ENCODE peak calls at places on chromosomes 3 and 15, in four cellular contexts. O, B, H and U are unnamed samples. For H3K4me1, the result is how much of the 10 kb centered on the place peaks cover.

GRCh38 chr3:16122661-16123060 is 51.8 kb upstream of the GALNT15 start:
- DNase-seq in O (no peak), B (no peak), H (no peak), U (no peak)

GRCh38 chr15:45377630-45378148 is 655 bp downstream of the GATM start:
- DNase-seq in O (peak), B (peak), H (peak), U (no peak)

GRCh38 chr3:30141927-30142326 is 464.5 kb upstream of the TGFBR2 start:
- DNase-seq in O (no peak), B (no peak), H (no peak), U (no peak)

GRCh38 chr15:73227433-73228056 is 141.2 kb downstream of the HCN4 start:
- DNase-seq in O (no peak), B (no peak), H (no peak), U (no peak)

GRCh38 chr15:66936115-66936863 is 129.1 kb upstream of the SMAD3 start:
- DNase-seq in O (peak), B (peak), H (no peak), U (no peak)

GRCh38 chr3:47283596-47284364 is 1.0 kb downstream of the KLHL18 start:
- DNase-seq in O (no peak), B (peak), H (no peak), U (no peak)

GRCh38 chr3:74435631-74436030 is 178.8 kb downstream of the CNTN3 start:
- DNase-seq in O (no peak), B (no peak), H (no peak), U (no peak)

GRCh38 chr3:161197855-161198836 is 23.0 kb upstream of the NMD3 start:
- DNase-seq in O (no peak), B (no peak), H (no peak), U (no peak)

GRCh38 chr3:145219355-145220196 is 941.4 kb downstream of the PLOD2 start:
- DNase-seq in O (no peak), B (peak), H (no peak), U (no peak)

GRCh38 chr3:53724566-53724965 is 121.7 kb downstream of the CHDH start:
- DNase-seq in O (no peak), B (no peak), H (no peak), U (no peak)

GRCh38 chr3:172520332-172520831 is 2.8 kb downstream of the TNFSF10 start:
- DNase-seq in O (no peak), B (no peak), H (no peak), U (no peak)

GRCh38 chr15:91537868-91538267 is 315.6 kb upstream of the SLCO3A1 start:
- DNase-seq in O (no peak), B (no peak), H (no peak), U (no peak)

GRCh38 chr15:71301958-71302621 is 186.8 kb downstream of the THSD4 start:
- DNase-seq in O (no peak), B (no peak), H (no peak), U (no peak)

GRCh38 chr3:79461129-79461792 is 306.5 kb downstream of the ROBO1 start:
- DNase-seq in O (no peak), B (peak), H (no peak), U (no peak)

GRCh38 chr3:112605285-112605684 is 35.7 kb downstream of the CCDC80 start:
- DNase-seq in O (no peak), B (peak), H (no peak), U (no peak)

GRCh38 chr3:72698154-72698917 is 149.9 kb downstream of the SHQ1 start:
- DNase-seq in O (no peak), B (no peak), H (no peak), U (no peak)

GRCh38 chr15:62059818-62060115 is 480 bp downstream of the VPS13C start:
- DNase-seq in O (no peak), B (peak), H (no peak), U (no peak)

GRCh38 chr3:50336452-50337174 is 4.0 kb downstream of the RASSF1 start:
- DNase-seq in O (no peak), B (peak), H (no peak), U (no peak)

GRCh38 chr3:124034809-124035152 is 42.9 kb upstream of the ROPN1 start:
- DNase-seq in O (no peak), B (no peak), H (no peak), U (no peak)

GRCh38 chr15:65633752-65634151 is 12.0 kb downstream of the SLC24A1 start:
- DNase-seq in O (no peak), B (peak), H (no peak), U (no peak)

GRCh38 chr3:184016820-184017671 is 638 bp downstream of the ABCC5 start:
- DNase-seq in O (no peak), B (peak), H (peak), U (no peak)

GRCh38 chr15:23690450-23690852 is 3.3 kb upstream of the NDN start:
- DNase-seq in O (no peak), B (peak), H (peak), U (no peak)

GRCh38 chr3:45180051-45180450 is 33.9 kb upstream of the CDCP1 start:
- DNase-seq in O (no peak), B (peak), H (no peak), U (no peak)

GRCh38 chr15:58369261-58369699 is 62.5 kb upstream of the LIPC start:
- DNase-seq in O (no peak), B (no peak), H (no peak), U (no peak)

GRCh38 chr15:65385868-65386253 is 8.1 kb upstream of the IGDCC3 start:
- DNase-seq in O (no peak), B (no peak), H (no peak), U (no peak)

GRCh38 chr3:52471371-52472238 is 16.2 kb downstream of the NISCH start:
- DNase-seq in O (peak), B (peak), H (no peak), U (no peak)

GRCh38 chr3:105613120-105613519 is 246.4 kb downstream of the ALCAM start:
- DNase-seq in O (no peak), B (no peak), H (no peak), U (no peak)

GRCh38 chr3:63333815-63334214 is 55.7 kb downstream of the SYNPR start:
- DNase-seq in O (no peak), B (peak), H (no peak), U (no peak)

GRCh38 chr3:97793415-97794019 is 28.3 kb upstream of the CRYBG3 start:
- DNase-seq in O (no peak), B (peak), H (peak), U (peak)

GRCh38 chr3:58117561-58118305 is 93.0 kb downstream of the DNASE1L3 start:
- DNase-seq in O (no peak), B (no peak), H (no peak), U (no peak)

GRCh38 chr3:98027084-98027445 is 8.1 kb downstream of the GABRR3 start:
- DNase-seq in O (no peak), B (no peak), H (no peak), U (no peak)

GRCh38 chr15:99480223-99480810 is 85.5 kb upstream of the MEF2A start:
- DNase-seq in O (no peak), B (no peak), H (no peak), U (no peak)

DNA sequence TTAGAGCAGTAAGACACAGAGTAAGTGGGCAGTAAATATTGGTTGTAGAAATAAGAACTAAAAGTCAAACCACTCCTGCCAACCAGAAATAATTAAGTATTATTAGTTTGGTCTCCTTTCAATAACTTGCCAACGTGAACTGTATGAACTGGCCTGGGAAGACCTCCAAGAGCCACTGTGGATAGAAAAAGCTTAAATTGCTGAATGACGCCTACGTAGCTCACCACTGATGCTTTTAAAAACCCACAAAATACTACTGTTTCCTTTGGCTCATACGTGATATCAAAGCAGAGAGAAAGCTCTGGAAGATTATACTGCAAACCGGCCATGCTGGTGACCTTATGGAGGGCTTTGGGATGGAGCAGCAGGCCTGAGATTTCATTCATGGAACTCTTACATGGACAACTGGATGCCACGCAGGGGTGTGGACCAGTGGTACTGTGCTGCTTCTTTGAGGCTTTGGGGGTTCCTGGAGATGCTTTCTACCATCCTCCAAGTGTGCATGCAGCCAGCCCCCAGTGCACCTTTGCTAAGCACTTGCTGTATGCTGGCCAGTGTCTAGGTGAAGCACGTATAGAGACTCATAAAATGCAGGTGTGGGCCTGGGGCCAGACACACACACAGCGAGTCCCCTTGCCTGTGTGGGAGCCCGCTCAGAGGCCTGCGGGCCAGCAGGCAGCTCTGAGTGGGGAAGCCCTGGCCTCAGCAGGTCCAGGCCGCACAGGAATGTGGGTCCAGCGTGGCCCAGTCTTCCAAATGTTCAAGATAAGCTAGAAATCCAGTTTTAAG is 66.8 kb downstream of the ABTB1 start:
- DNase-seq in O (peak), B (no peak), H (no peak), U (no peak)
- H3K4me1 ChIP-seq in O (under half), B (under half), H (under half), U (under half)

GRCh38 chr3:151198849-151199248 is 4.2 kb downstream of the GPR171 start:
- DNase-seq in O (no peak), B (no peak), H (no peak), U (no peak)

GRCh38 chr3:151199569-151200438 is 3.2 kb downstream of the GPR171 start:
- DNase-seq in O (no peak), B (no peak), H (no peak), U (no peak)

GRCh38 chr3:151197228-151197627 is 5.8 kb downstream of the GPR171 start:
- DNase-seq in O (no peak), B (no peak), H (no peak), U (no peak)

GRCh38 chr3:151196441-151196840 is 6.6 kb downstream of the GPR171 start:
- DNase-seq in O (no peak), B (no peak), H (no peak), U (no peak)

DNA sequence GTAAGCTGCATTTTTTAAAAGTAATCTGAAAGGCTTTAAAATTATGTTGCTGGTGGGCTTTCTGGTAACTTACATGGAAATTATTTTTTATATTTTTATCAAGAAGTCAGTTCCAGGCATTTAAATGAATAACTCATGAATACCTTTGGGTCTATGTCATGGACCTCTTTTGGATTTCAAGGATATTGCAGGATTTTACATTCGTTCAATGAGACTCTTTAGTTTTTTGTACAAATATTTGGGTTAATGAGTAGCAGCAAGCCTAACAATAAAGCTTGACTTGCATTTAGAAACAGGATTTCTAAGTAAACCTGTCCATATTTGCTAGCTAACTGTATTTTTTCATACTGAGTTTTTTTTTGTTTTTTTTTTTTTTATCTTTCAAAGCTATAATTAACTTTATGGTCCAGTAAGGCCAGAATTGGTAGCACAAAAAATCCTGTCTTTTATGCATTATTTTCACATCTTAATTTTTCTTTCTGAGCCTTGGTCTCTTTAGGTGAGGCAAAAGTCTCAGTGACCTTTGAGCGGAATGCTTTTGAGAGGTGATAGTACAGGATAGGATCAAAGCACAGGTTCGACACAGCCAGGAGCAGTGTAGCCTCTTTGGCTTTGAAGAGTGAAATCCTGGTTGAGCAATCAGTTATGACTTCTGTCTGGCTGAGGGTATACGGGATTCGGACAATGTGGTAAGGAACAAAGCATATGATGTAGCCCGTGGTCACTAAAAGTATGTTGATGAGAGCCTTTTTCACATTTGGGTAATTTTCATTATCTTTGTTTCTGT is 4.8 kb downstream of the GPR171 start:
- DNase-seq in O (no peak), B (peak), H (no peak), U (no peak)
- H3K4me1 ChIP-seq in O (under half), B (under half), H (under half), U (under half)

DNA sequence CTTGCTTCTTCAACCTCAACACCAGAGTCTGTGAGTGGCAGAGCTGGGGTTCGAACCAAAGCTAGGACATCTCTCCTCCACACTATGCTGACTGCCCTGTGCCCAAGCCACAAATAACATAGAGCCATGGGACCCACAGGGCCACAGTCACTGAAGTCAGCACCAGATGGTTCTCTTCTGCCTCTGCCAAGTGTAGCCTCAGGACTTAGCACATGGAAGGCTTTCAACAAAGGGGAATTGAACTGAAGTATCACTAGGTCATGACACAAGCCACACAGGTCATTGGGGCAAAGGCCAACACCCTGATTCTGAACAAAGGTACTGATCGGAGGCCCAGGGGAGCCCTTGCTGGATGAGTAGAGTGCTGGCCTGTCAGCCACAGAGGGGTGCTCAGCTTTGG is 83.6 kb downstream of the BDH1 start:
- DNase-seq in O (no peak), B (no peak), H (no peak), U (no peak)
- H3K4me1 ChIP-seq in O (under half), B (under half), H (under half), U (under half)

GRCh38 chr3:129412542-129413198 is 15.8 kb downstream of the EFCAB12 start:
- DNase-seq in O (no peak), B (no peak), H (no peak), U (no peak)
- H3K4me1 ChIP-seq in O (under half), B (under half), H (under half), U (under half)